ENCODE peak calls at places on chromosomes 12 and 14, in nine cellular contexts. R, C, H, D, Z, I, W, V and M are unnamed samples.

GRCh38 chr12:25653487-25654175 is 100.5 kb upstream of the LMNTD1 start:
- DNase-seq in R (no peak), C (no peak), H (no peak), D (no peak), Z (no peak), I (no peak), W (no peak), V (no peak), M (no peak)

GRCh38 chr12:32025906-32026305 is 66.7 kb downstream of the RESF1 start:
- DNase-seq in R (no peak), C (no peak), H (peak; percentile 49), D (no peak), Z (no peak), I (no peak), W (no peak), V (no peak), M (peak; percentile 1)

GRCh38 chr14:58969951-58970751 is 218.3 kb upstream of the DAAM1 start:
- DNase-seq in R (no peak), C (no peak), H (no peak), D (no peak), Z (no peak), I (no peak), W (no peak), V (no peak), M (no peak)

GRCh38 chr12:50242751-50243191 is 40.5 kb downstream of the LIMA1 start:
- DNase-seq in R (no peak), C (no peak), H (no peak), D (peak; percentile 41), Z (no peak), I (no peak), W (peak; percentile 70), V (no peak), M (no peak)

GRCh38 chr12:53928054-53928879 is 10.4 kb upstream of the HOXC13 start:
- DNase-seq in R (no peak), C (no peak), H (no peak), D (no peak), Z (no peak), I (no peak), W (no peak), V (no peak), M (no peak)

GRCh38 chr14:57136669-57137068 is 132.0 kb downstream of the EXOC5 start:
- DNase-seq in R (no peak), C (no peak), H (no peak), D (no peak), Z (no peak), I (peak; percentile 42), W (peak; percentile 59), V (no peak), M (no peak)

GRCh38 chr12:107415066-107415465 is 270.5 kb upstream of the PWP1 start:
- DNase-seq in R (no peak), C (no peak), H (no peak), D (peak; percentile 82), Z (no peak), I (no peak), W (peak; percentile 74), V (no peak), M (no peak)

GRCh38 chr12:84056-84455 is 17.5 kb downstream of the IQSEC3 start:
- DNase-seq in R (no peak), C (no peak), H (no peak), D (no peak), Z (no peak), I (no peak), W (no peak), V (no peak), M (no peak)

GRCh38 chr14:22630066-22630465 is 14.1 kb downstream of the OR6J1 start:
- DNase-seq in R (no peak), C (no peak), H (no peak), D (no peak), Z (no peak), I (no peak), W (no peak), V (no peak), M (no peak)

GRCh38 chr12:132558861-132559623 is 51.3 kb downstream of the LRCOL1 start:
- DNase-seq in R (no peak), C (no peak), H (no peak), D (no peak), Z (no peak), I (no peak), W (no peak), V (no peak), M (no peak)

GRCh38 chr12:103495783-103496456 is at the start of gene C12orf42:
- DNase-seq in R (peak; percentile 3), C (no peak), H (peak; percentile 15), D (peak; percentile 44), Z (no peak), I (no peak), W (peak; percentile 38), V (no peak), M (no peak)

GRCh38 chr14:104586832-104587620 is 7.5 kb downstream of the C14orf180 start:
- DNase-seq in R (no peak), C (peak; percentile 80), H (no peak), D (no peak), Z (no peak), I (peak; percentile 81), W (no peak), V (peak; percentile 52), M (no peak)

GRCh38 chr12:104010121-104010520 is 39.9 kb downstream of the GLT8D2 start:
- DNase-seq in R (no peak), C (no peak), H (no peak), D (no peak), Z (no peak), I (no peak), W (no peak), V (no peak), M (no peak)

GRCh38 chr12:81627336-81628189 is 131.6 kb downstream of the PPFIA2 start:
- DNase-seq in R (no peak), C (no peak), H (no peak), D (peak; percentile 25), Z (no peak), I (no peak), W (peak; percentile 12), V (no peak), M (no peak)

GRCh38 chr12:27828196-27828595 is 48.2 kb upstream of the MANSC4 start:
- DNase-seq in R (no peak), C (no peak), H (no peak), D (peak; percentile 20), Z (no peak), I (no peak), W (peak; percentile 23), V (no peak), M (no peak)

GRCh38 chr12:93707836-93708235 is 30.7 kb downstream of the CRADD start:
- DNase-seq in R (no peak), C (no peak), H (no peak), D (no peak), Z (no peak), I (no peak), W (peak; percentile 54), V (no peak), M (no peak)

GRCh38 chr14:103137721-103138482 is 14.6 kb downstream of the TNFAIP2 start:
- DNase-seq in R (no peak), C (no peak), H (no peak), D (no peak), Z (no peak), I (no peak), W (no peak), V (no peak), M (no peak)

GRCh38 chr12:98697209-98697608 is 52.1 kb downstream of the APAF1 start:
- DNase-seq in R (no peak), C (no peak), H (no peak), D (no peak), Z (no peak), I (no peak), W (no peak), V (no peak), M (no peak)

GRCh38 chr14:72451081-72451972 is 442.6 kb downstream of the DPF3 start:
- DNase-seq in R (peak; percentile 43), C (no peak), H (no peak), D (no peak), Z (no peak), I (no peak), W (peak; percentile 29), V (no peak), M (peak; percentile 43)

GRCh38 chr12:29004066-29004935 is 144.8 kb upstream of the FAR2 start:
- DNase-seq in R (no peak), C (no peak), H (no peak), D (no peak), Z (no peak), I (no peak), W (no peak), V (no peak), M (no peak)

GRCh38 chr12:1698638-1699214 is 7.9 kb downstream of the ADIPOR2 start:
- DNase-seq in R (no peak), C (peak; percentile 46), H (no peak), D (no peak), Z (no peak), I (no peak), W (no peak), V (no peak), M (no peak)

GRCh38 chr12:131273291-131273845 is 319.7 kb downstream of the ADGRD1 start:
- DNase-seq in R (no peak), C (no peak), H (no peak), D (no peak), Z (no peak), I (no peak), W (no peak), V (no peak), M (no peak)

GRCh38 chr14:87894920-87895319 is 98.1 kb downstream of the GALC start:
- DNase-seq in R (no peak), C (no peak), H (no peak), D (no peak), Z (no peak), I (no peak), W (no peak), V (no peak), M (no peak)

GRCh38 chr12:52690351-52691075 is 10.3 kb upstream of the KRT1 start:
- DNase-seq in R (no peak), C (no peak), H (no peak), D (no peak), Z (peak; percentile 30), I (no peak), W (no peak), V (no peak), M (no peak)

GRCh38 chr14:59332727-59333126 is 132.5 kb downstream of the GPR135 start:
- DNase-seq in R (no peak), C (no peak), H (no peak), D (peak; percentile 72), Z (no peak), I (no peak), W (peak; percentile 69), V (no peak), M (no peak)

GRCh38 chr12:52398176-52398575 is 8.0 kb downstream of the KRT82 start:
- DNase-seq in R (no peak), C (no peak), H (no peak), D (no peak), Z (no peak), I (no peak), W (peak; percentile 9), V (no peak), M (no peak)

GRCh38 chr14:54942913-54943312 is 40.3 kb upstream of the GCH1 start:
- DNase-seq in R (no peak), C (no peak), H (no peak), D (no peak), Z (no peak), I (no peak), W (no peak), V (no peak), M (no peak)

GRCh38 chr12:25135531-25136154 is 59.3 kb downstream of the DNAI7 start:
- DNase-seq in R (no peak), C (no peak), H (no peak), D (no peak), Z (no peak), I (no peak), W (no peak), V (no peak), M (peak; percentile 7)

GRCh38 chr12:132761911-132762583 is 415 bp upstream of the ANKLE2 start:
- DNase-seq in R (peak; percentile 78), C (peak; percentile 89), H (peak; percentile 81), D (peak; percentile 99), Z (peak; percentile 79), I (peak; percentile 90), W (peak; percentile 84), V (peak; percentile 82), M (peak; percentile 88)

GRCh38 chr12:74780458-74781241 is 243.0 kb downstream of the ATXN7L3B start:
- DNase-seq in R (no peak), C (no peak), H (no peak), D (no peak), Z (no peak), I (no peak), W (peak; percentile 86), V (no peak), M (no peak)

GRCh38 chr14:97065305-97066067 is 268.3 kb downstream of the VRK1 start:
- DNase-seq in R (no peak), C (no peak), H (no peak), D (no peak), Z (no peak), I (no peak), W (no peak), V (no peak), M (no peak)